ENCODE peak calls at places on chromosomes 16 and 17, in five cellular contexts. One of them, this sample, is unnamed. For H3K36me3, the result is how much of the 10 kb centered on the place peaks cover.

GRCh38 chr16:50932348-50932916 is 190.5 kb downstream of the CYLD start:
- DNase-seq in stomach: no peak
- DNase-seq in neural progenitor cell: no peak
- DNase-seq in transverse colon: no peak
- DNase-seq in mammary epithelial cell: no peak
- DNase-seq in this sample: no peak

GRCh38 chr16:11780988-11781680 is 15.9 kb downstream of the ZC3H7A start:
- DNase-seq in transverse colon: no peak
- DNase-seq in neural progenitor cell: no peak
- DNase-seq in mammary epithelial cell: no peak
- DNase-seq in stomach: no peak
- DNase-seq in this sample: no peak

GRCh38 chr17:40903129-40903847 is 18.2 kb upstream of the KRT20 start:
- DNase-seq in mammary epithelial cell: peak
- DNase-seq in neural progenitor cell: no peak
- DNase-seq in stomach: peak
- DNase-seq in transverse colon: peak
- DNase-seq in this sample: no peak

GRCh38 chr16:57945740-57946138 is 25.2 kb downstream of the CNGB1 start:
- DNase-seq in neural progenitor cell: no peak
- DNase-seq in stomach: no peak
- DNase-seq in mammary epithelial cell: no peak
- DNase-seq in transverse colon: no peak
- DNase-seq in this sample: no peak

GRCh38 chr17:63848834-63849689 is 6.6 kb upstream of the SMARCD2 start:
- DNase-seq in mammary epithelial cell: peak
- DNase-seq in neural progenitor cell: peak
- DNase-seq in transverse colon: peak
- DNase-seq in stomach: peak
- DNase-seq in this sample: peak

GRCh38 chr16:57724541-57724940 is 11.0 kb upstream of the KATNB1 start:
- DNase-seq in transverse colon: no peak
- DNase-seq in mammary epithelial cell: no peak
- DNase-seq in neural progenitor cell: no peak
- DNase-seq in stomach: no peak
- DNase-seq in this sample: no peak

GRCh38 chr17:4766199-4766598 is 5.5 kb upstream of the TM4SF5 start:
- DNase-seq in stomach: no peak
- DNase-seq in neural progenitor cell: no peak
- DNase-seq in transverse colon: no peak
- DNase-seq in mammary epithelial cell: no peak
- DNase-seq in this sample: no peak

GRCh38 chr17:45016823-45017222 is 34.6 kb downstream of the DCAKD start:
- DNase-seq in stomach: no peak
- DNase-seq in mammary epithelial cell: peak
- DNase-seq in transverse colon: no peak
- DNase-seq in neural progenitor cell: peak
- DNase-seq in this sample: no peak

GRCh38 chr16:81181013-81181720 is 57.3 kb upstream of the BCO1 start:
- DNase-seq in stomach: peak
- DNase-seq in mammary epithelial cell: peak
- DNase-seq in neural progenitor cell: peak
- DNase-seq in transverse colon: peak
- DNase-seq in this sample: peak

GRCh38 chr16:4918790-4919210 is 18.1 kb downstream of the PPL start:
- DNase-seq in mammary epithelial cell: no peak
- DNase-seq in transverse colon: peak
- DNase-seq in stomach: peak
- DNase-seq in neural progenitor cell: no peak
- DNase-seq in this sample: no peak

GRCh38 chr16:12087901-12088364 is 111.4 kb downstream of the SNX29 start:
- DNase-seq in mammary epithelial cell: no peak
- DNase-seq in transverse colon: peak
- DNase-seq in stomach: peak
- DNase-seq in neural progenitor cell: no peak
- DNase-seq in this sample: no peak

GRCh38 chr17:74814453-74814852 is 38.3 kb upstream of the NAT9 start:
- DNase-seq in stomach: no peak
- DNase-seq in transverse colon: no peak
- DNase-seq in neural progenitor cell: no peak
- DNase-seq in mammary epithelial cell: no peak
- DNase-seq in this sample: no peak

GRCh38 chr17:6551356-6551755 is 5.0 kb downstream of the PITPNM3 start:
- DNase-seq in stomach: no peak
- DNase-seq in neural progenitor cell: no peak
- DNase-seq in transverse colon: no peak
- DNase-seq in mammary epithelial cell: peak
- DNase-seq in this sample: no peak

GRCh38 chr17:34243732-34244299 is 11.3 kb upstream of the CCL2 start:
- DNase-seq in mammary epithelial cell: no peak
- DNase-seq in stomach: no peak
- DNase-seq in transverse colon: no peak
- DNase-seq in neural progenitor cell: no peak
- DNase-seq in this sample: no peak

GRCh38 chr16:67001159-67001486 is 12.7 kb downstream of the CES4A start:
- DNase-seq in stomach: no peak
- DNase-seq in transverse colon: no peak
- DNase-seq in mammary epithelial cell: no peak
- DNase-seq in neural progenitor cell: no peak
- DNase-seq in this sample: no peak

GRCh38 chr17:13362341-13363122 is 239.2 kb downstream of the HS3ST3A1 start:
- DNase-seq in transverse colon: no peak
- DNase-seq in neural progenitor cell: peak
- DNase-seq in mammary epithelial cell: peak
- DNase-seq in stomach: no peak
- DNase-seq in this sample: no peak

GRCh38 chr17:45954914-45955313 is 44.1 kb upstream of the STH start:
- DNase-seq in transverse colon: no peak
- DNase-seq in mammary epithelial cell: no peak
- DNase-seq in stomach: no peak
- DNase-seq in neural progenitor cell: no peak
- DNase-seq in this sample: no peak

GRCh38 chr17:142102-142661 is 4.8 kb downstream of the SCGB1C2 start:
- DNase-seq in neural progenitor cell: no peak
- DNase-seq in stomach: peak
- DNase-seq in mammary epithelial cell: peak
- DNase-seq in transverse colon: no peak
- DNase-seq in this sample: no peak

GRCh38 chr16:87178177-87178863 is 138.9 kb downstream of the C16orf95 start:
- DNase-seq in stomach: no peak
- DNase-seq in transverse colon: no peak
- DNase-seq in neural progenitor cell: peak
- DNase-seq in mammary epithelial cell: no peak
- DNase-seq in this sample: no peak

DNA sequence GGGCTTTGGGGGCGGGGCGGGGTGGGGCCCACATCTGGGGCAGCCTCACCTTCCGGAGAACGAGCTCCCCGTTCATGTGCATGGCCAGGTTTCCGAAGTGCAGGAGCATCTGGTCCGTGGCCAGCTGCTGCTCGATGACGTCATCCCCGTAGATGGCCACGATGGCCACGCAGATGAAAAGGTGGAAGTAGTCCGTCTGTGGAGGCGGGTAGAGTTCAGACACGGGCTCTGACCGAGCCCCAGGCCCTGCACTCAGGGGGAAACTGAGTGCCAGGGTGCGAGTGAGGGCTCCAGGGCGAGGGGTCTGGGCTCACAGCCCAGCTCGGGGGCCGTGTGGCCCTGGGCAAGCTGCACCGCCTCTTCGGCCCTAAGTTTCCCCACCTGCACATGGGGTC is 93.7 kb downstream of the TBC1D16 start:
- DNase-seq in stomach: no peak
- DNase-seq in transverse colon: no peak
- DNase-seq in neural progenitor cell: no peak
- DNase-seq in mammary epithelial cell: no peak
- DNase-seq in this sample: no peak
- H3K36me3 ChIP-seq in stomach: half or more
- H3K36me3 ChIP-seq in transverse colon: under half
- H3K36me3 ChIP-seq in neural progenitor cell: under half
- H3K36me3 ChIP-seq in mammary epithelial cell: under half
- H3K36me3 ChIP-seq in this sample: under half

GRCh38 chr16:567362-568256 is 804 bp downstream of the NHLRC4 start:
- DNase-seq in mammary epithelial cell: no peak
- DNase-seq in neural progenitor cell: no peak
- DNase-seq in stomach: no peak
- DNase-seq in transverse colon: no peak
- DNase-seq in this sample: no peak

GRCh38 chr16:569445-570254 is at the start of gene PIGQ:
- DNase-seq in mammary epithelial cell: peak
- DNase-seq in transverse colon: peak
- DNase-seq in stomach: peak
- DNase-seq in neural progenitor cell: peak
- DNase-seq in this sample: no peak

GRCh38 chr16:566475-567361 is at the start of gene NHLRC4:
- DNase-seq in mammary epithelial cell: no peak
- DNase-seq in transverse colon: peak
- DNase-seq in stomach: peak
- DNase-seq in neural progenitor cell: peak
- DNase-seq in this sample: no peak

GRCh38 chr16:565420-566330 is 1.1 kb upstream of the NHLRC4 start:
- DNase-seq in neural progenitor cell: no peak
- DNase-seq in transverse colon: no peak
- DNase-seq in mammary epithelial cell: no peak
- DNase-seq in stomach: no peak
- DNase-seq in this sample: no peak

DNA sequence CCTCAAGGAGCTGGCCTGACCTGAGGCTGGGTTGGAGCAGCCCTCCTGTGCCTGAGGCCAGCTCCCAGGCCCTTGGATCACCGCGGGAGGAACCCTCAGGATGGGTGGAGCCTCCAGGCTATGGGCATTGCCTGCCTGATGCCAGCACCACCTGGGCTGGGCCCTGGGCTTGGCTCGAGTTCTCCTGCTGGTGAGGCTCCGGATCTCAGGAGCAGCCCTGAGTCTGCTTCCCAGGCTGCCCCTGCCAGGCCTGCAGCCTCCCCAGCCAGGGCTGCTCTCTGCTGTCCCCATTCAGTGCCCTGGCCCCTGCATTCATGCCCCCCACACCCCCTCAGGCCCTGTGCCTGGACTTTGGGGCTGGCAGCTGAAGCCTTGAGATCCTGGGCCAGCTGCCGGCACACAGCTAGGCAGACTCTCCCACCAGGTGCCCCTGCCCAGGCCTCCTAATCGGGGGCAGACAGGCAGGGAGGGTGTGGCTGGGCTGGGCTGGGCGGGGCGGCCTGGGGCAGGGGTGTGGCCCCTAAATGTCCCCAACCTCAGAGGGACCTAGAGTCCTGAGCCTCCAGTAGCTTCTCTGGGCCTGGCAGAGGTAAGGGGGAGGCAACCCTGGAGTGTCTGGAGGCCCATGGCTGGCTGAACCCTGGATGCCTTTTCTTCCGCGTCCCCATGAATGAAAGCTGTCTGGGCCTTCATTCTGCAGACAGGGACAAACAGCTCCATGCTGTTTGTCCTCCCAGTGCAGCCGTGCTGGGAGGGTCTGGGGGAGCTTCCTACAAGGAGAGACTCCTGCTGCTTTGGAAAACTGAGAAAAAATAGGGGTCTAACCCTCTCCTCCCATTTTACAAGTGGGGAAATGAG is 1.1 kb upstream of the PIGQ start:
- DNase-seq in stomach: peak
- DNase-seq in transverse colon: peak
- DNase-seq in mammary epithelial cell: no peak
- DNase-seq in neural progenitor cell: no peak
- DNase-seq in this sample: no peak
- H3K4me3 ChIP-seq in stomach: peak
- H3K4me3 ChIP-seq in transverse colon: peak
- H3K4me3 ChIP-seq in mammary epithelial cell: no peak
- H3K4me3 ChIP-seq in neural progenitor cell: peak
- H3K4me3 ChIP-seq in this sample: no peak

GRCh38 chr17:82439194-82439828 is 11.2 kb downstream of the CYBC1 start:
- DNase-seq in stomach: no peak
- DNase-seq in neural progenitor cell: no peak
- DNase-seq in transverse colon: no peak
- DNase-seq in mammary epithelial cell: no peak
- DNase-seq in this sample: no peak

GRCh38 chr17:82438401-82439193 is 12.0 kb downstream of the CYBC1 start:
- DNase-seq in mammary epithelial cell: no peak
- DNase-seq in stomach: no peak
- DNase-seq in neural progenitor cell: no peak
- DNase-seq in transverse colon: no peak
- DNase-seq in this sample: no peak

GRCh38 chr17:82440377-82440981 is 10.1 kb downstream of the CYBC1 start:
- DNase-seq in neural progenitor cell: no peak
- DNase-seq in transverse colon: no peak
- DNase-seq in mammary epithelial cell: no peak
- DNase-seq in stomach: peak
- DNase-seq in this sample: no peak

GRCh38 chr17:82440991-82441627 is 9.4 kb downstream of the CYBC1 start:
- DNase-seq in mammary epithelial cell: no peak
- DNase-seq in neural progenitor cell: no peak
- DNase-seq in stomach: no peak
- DNase-seq in transverse colon: no peak
- DNase-seq in this sample: no peak

GRCh38 chr17:82439829-82440365 is 10.7 kb downstream of the CYBC1 start:
- DNase-seq in transverse colon: no peak
- DNase-seq in neural progenitor cell: no peak
- DNase-seq in mammary epithelial cell: no peak
- DNase-seq in stomach: no peak
- DNase-seq in this sample: no peak
- H3K36me3 ChIP-seq in transverse colon: under half
- H3K36me3 ChIP-seq in neural progenitor cell: under half
- H3K36me3 ChIP-seq in mammary epithelial cell: under half
- H3K36me3 ChIP-seq in stomach: half or more
- H3K36me3 ChIP-seq in this sample: under half

DNA sequence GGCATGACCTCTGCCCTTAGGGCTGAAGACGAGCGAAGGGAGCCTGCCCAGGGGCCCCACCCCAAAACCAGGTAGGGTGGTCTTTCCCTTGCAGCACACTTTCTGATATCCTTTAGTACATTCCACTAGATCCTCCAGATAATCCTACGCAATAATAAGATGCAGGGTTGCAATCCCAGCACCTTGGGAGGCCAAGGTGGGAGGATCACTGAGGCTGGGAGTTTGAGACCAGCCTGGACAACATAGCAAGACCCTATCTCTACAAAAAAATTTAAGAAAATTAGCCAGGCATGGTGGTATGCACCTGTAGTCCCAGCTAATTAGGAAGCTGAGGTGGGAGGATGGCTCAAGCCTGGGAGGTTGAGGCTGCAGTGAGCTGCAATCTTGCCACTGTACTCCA is 34.9 kb upstream of the MLKL start:
- DNase-seq in neural progenitor cell: no peak
- DNase-seq in stomach: no peak
- DNase-seq in transverse colon: no peak
- DNase-seq in mammary epithelial cell: no peak
- DNase-seq in this sample: no peak
- H3K4me3 ChIP-seq in neural progenitor cell: no peak
- H3K4me3 ChIP-seq in stomach: no peak
- H3K4me3 ChIP-seq in transverse colon: no peak
- H3K4me3 ChIP-seq in mammary epithelial cell: no peak
- H3K4me3 ChIP-seq in this sample: no peak

DNA sequence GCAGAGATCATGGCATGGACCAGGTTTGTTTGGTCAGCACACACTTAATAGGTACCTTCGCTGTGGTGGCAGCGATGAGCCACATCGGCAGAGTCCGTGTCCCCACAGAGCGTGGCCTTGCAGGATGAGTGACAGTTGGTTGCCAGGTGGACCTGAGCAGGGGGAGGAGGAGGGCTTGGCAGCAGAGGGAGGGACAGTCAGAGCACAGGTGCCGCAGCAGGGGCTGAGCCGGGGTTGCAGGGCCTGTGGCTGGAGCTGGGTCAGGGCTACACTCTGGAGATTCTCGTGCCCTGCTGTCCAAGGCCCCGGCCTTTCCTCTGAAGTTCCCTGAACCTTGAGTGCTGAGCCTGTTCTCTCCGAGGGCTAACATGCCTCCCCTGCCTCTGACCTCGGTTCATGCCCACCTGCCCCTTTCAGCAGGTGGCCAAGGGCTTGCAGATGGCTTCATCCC is 24.8 kb downstream of the POLR3E start:
- DNase-seq in transverse colon: no peak
- DNase-seq in neural progenitor cell: no peak
- DNase-seq in mammary epithelial cell: no peak
- DNase-seq in stomach: no peak
- DNase-seq in this sample: no peak
- H3K36me3 ChIP-seq in transverse colon: under half
- H3K36me3 ChIP-seq in neural progenitor cell: under half
- H3K36me3 ChIP-seq in mammary epithelial cell: under half
- H3K36me3 ChIP-seq in stomach: half or more
- H3K36me3 ChIP-seq in this sample: under half

This sample was measured in iPS DF 6.9.